ENCODE peak calls at places on chromosomes 3 and 15, in four cellular contexts. R is pancreas, I is fibroblast of villous mesenchyme, A is stomach. S is an unnamed sample.

GRCh38 chr15:63915888-63916731 is 82.4 kb upstream of the HERC1 start:
- DNase-seq in A (no peak), R (no peak), I (peak), S (peak)

GRCh38 chr3:157460253-157460652 is 23.6 kb downstream of the PTX3 start:
- DNase-seq in I (peak), A (no peak), R (no peak), S (peak)

GRCh38 chr3:17846466-17846865 is 104.0 kb upstream of the TBC1D5 start:
- DNase-seq in A (no peak), R (no peak), I (peak), S (peak)

GRCh38 chr15:74373731-74374647 is 6.5 kb upstream of the CYP11A1 start:
- DNase-seq in R (peak), I (peak), A (peak), S (peak)

GRCh38 chr15:78838480-78838879 is 27.2 kb upstream of the ADAMTS7 start:
- DNase-seq in A (no peak), R (no peak), I (no peak), S (peak)

GRCh38 chr15:88375234-88375926 is 91.8 kb downstream of the MRPL46 start:
- DNase-seq in R (no peak), I (peak), A (no peak), S (peak)

GRCh38 chr3:129597087-129597791 is 9.2 kb downstream of the PLXND1 start:
- DNase-seq in A (no peak), R (no peak), I (peak), S (peak)

GRCh38 chr15:73922186-73923151 is 3.8 kb upstream of the LOXL1 start:
- DNase-seq in A (no peak), I (peak), R (no peak), S (peak)

GRCh38 chr3:10505050-10505790 is at the start of gene ATP2B2:
- DNase-seq in I (no peak), R (no peak), A (no peak), S (no peak)

GRCh38 chr3:138082085-138082991 is 33.1 kb downstream of the DZIP1L start:
- DNase-seq in A (peak), I (peak), R (no peak), S (peak)

GRCh38 chr3:65130782-65131181 is 443.0 kb upstream of the ADAMTS9 start:
- DNase-seq in I (no peak), R (no peak), A (no peak), S (peak)

GRCh38 chr3:79019137-79019923 is 748.5 kb downstream of the ROBO1 start:
- DNase-seq in R (peak), A (peak), I (peak), S (peak)

GRCh38 chr3:164752814-164753213 is 325.5 kb downstream of the SI start:
- DNase-seq in I (no peak), R (no peak), A (no peak), S (no peak)

GRCh38 chr3:107986505-107986904 is 104.3 kb downstream of the CD47 start:
- DNase-seq in R (no peak), I (peak), A (no peak), S (no peak)

GRCh38 chr3:2770451-2770850 is 339.7 kb downstream of the IL5RA start:
- DNase-seq in I (peak), R (no peak), A (no peak), S (no peak)

GRCh38 chr15:72902245-72902928 is 118.8 kb upstream of the ADPGK start:
- DNase-seq in R (peak), A (peak), I (peak), S (peak)

GRCh38 chr3:190486201-190486865 is 27.6 kb upstream of the IL1RAP start:
- DNase-seq in R (no peak), I (peak), A (no peak), S (peak)

GRCh38 chr15:63370764-63371163 is 10.9 kb downstream of the CA12 start:
- DNase-seq in I (no peak), R (no peak), A (no peak), S (no peak)

GRCh38 chr3:105906834-105907233 is 38.0 kb upstream of the CBLB start:
- DNase-seq in A (no peak), R (no peak), I (peak), S (peak)

GRCh38 chr15:95760508-95760907 is 570.0 kb upstream of the NR2F2 start:
- DNase-seq in A (no peak), I (peak), R (no peak), S (peak)

GRCh38 chr3:158261371-158261991 is 151.6 kb downstream of the RSRC1 start:
- DNase-seq in A (no peak), I (no peak), R (no peak), S (no peak)

GRCh38 chr3:189799366-189799765 is 168.2 kb downstream of the TP63 start:
- DNase-seq in R (no peak), A (no peak), I (no peak), S (no peak)

DNA sequence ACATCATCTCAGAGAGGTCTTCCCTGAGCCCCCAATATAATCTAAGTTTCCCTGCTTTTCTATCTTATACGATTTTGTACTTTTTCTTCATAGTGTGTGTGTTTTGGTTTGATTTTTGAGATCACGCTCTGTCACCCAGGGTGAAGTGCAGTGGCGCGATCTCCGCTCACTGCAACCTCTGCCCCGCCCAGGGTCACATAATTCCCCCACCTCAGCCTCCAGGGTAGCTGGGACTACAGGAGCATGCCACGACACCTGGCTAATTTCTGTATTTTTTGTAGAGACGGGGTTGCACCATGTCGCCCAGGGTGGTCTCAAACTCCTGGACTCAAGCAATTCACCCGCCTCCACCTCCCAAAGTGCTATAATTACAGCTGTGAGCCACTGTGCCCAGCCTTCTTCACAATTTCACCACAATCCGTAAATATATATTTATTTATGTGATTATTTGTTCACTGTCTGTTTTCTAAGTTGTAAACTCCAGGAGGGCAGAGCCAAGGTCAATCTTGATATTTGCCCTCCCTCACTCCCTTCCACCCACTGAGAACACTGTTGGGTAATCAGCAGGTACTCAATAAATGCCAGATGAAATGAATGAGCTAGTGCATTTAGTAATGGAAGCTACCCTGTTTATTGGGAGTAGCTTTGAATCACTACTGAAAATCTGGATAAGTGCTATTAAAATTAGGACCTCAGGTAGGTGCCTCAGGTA is 547 bp upstream of the KNSTRN start:
- DNase-seq in R (no peak), A (no peak), I (no peak), S (no peak)
- H3K4me3 ChIP-seq in R (no peak), A (no peak), I (no peak), S (no peak)

GRCh38 chr15:26179906-26180305 is 316.8 kb upstream of the ATP10A start:
- DNase-seq in R (no peak), A (no peak), I (no peak), S (no peak)
- TF ChIP-seq CTCF in R (no peak), A (peak), I (no peak), S (no peak)

GRCh38 chr3:116863842-116864626 is 154.5 kb downstream of the TUSC7 start:
- DNase-seq in I (peak), R (peak), A (no peak), S (peak)
- H3K4me3 ChIP-seq in I (peak), R (no peak), A (peak), S (peak)

GRCh38 chr3:39724233-39724846 is 85.1 kb upstream of the MYRIP start:
- DNase-seq in A (no peak), R (no peak), I (no peak), S (no peak)
- TF ChIP-seq CTCF in A (peak), R (no peak), I (no peak), S (peak)